ENCODE peak calls at places on chromosome 9, in eight cellular contexts. One of them, this sample, is unnamed.
A peak's percentile ranks its signal among the peaks of the same experiment; 100 is the strongest.

GRCh38 chr9:120107138-120107537 is 472.8 kb downstream of the CDK5RAP2 start:
- DNase-seq in fibroblast of pulmonary artery: no peak
- DNase-seq in dorsolateral prefrontal cortex: no peak
- DNase-seq in cardiac muscle cell: peak; percentile 19
- DNase-seq in HCT116: no peak
- DNase-seq in AG04449: no peak
- DNase-seq in fibroblast of the aortic adventitia: no peak
- DNase-seq in Peyer's patch: no peak
- DNase-seq in this sample: no peak

GRCh38 chr9:121674952-121675351 is 23.5 kb downstream of the DAB2IP start:
- DNase-seq in cardiac muscle cell: no peak
- DNase-seq in HCT116: no peak
- DNase-seq in fibroblast of the aortic adventitia: no peak
- DNase-seq in Peyer's patch: no peak
- DNase-seq in fibroblast of pulmonary artery: no peak
- DNase-seq in AG04449: no peak
- DNase-seq in dorsolateral prefrontal cortex: no peak
- DNase-seq in this sample: no peak

GRCh38 chr9:5355817-5356216 is 16.1 kb upstream of the RLN1 start:
- DNase-seq in HCT116: no peak
- DNase-seq in fibroblast of the aortic adventitia: peak; percentile 2
- DNase-seq in dorsolateral prefrontal cortex: no peak
- DNase-seq in cardiac muscle cell: no peak
- DNase-seq in AG04449: no peak
- DNase-seq in fibroblast of pulmonary artery: no peak
- DNase-seq in Peyer's patch: no peak
- DNase-seq in this sample: no peak

GRCh38 chr9:74496819-74497749 is at the start of gene RORB:
- DNase-seq in HCT116: no peak
- DNase-seq in Peyer's patch: peak; percentile 55
- DNase-seq in fibroblast of pulmonary artery: peak; percentile 38
- DNase-seq in fibroblast of the aortic adventitia: peak; percentile 23
- DNase-seq in AG04449: no peak
- DNase-seq in cardiac muscle cell: peak; percentile 86
- DNase-seq in dorsolateral prefrontal cortex: peak; percentile 90
- DNase-seq in this sample: no peak

GRCh38 chr9:105877719-105878118 is 183.4 kb downstream of the TMEM38B start:
- DNase-seq in cardiac muscle cell: no peak
- DNase-seq in fibroblast of the aortic adventitia: no peak
- DNase-seq in HCT116: no peak
- DNase-seq in dorsolateral prefrontal cortex: no peak
- DNase-seq in fibroblast of pulmonary artery: no peak
- DNase-seq in AG04449: no peak
- DNase-seq in Peyer's patch: no peak
- DNase-seq in this sample: no peak

GRCh38 chr9:1233568-1233967 is 183.4 kb downstream of the DMRT2 start:
- DNase-seq in HCT116: no peak
- DNase-seq in Peyer's patch: no peak
- DNase-seq in fibroblast of the aortic adventitia: peak; percentile 31
- DNase-seq in AG04449: no peak
- DNase-seq in cardiac muscle cell: no peak
- DNase-seq in fibroblast of pulmonary artery: peak; percentile 38
- DNase-seq in dorsolateral prefrontal cortex: no peak
- DNase-seq in this sample: no peak

GRCh38 chr9:116572095-116572748 is 114.9 kb upstream of the TRIM32 start:
- DNase-seq in dorsolateral prefrontal cortex: peak; percentile 81
- DNase-seq in AG04449: no peak
- DNase-seq in cardiac muscle cell: peak; percentile 94
- DNase-seq in fibroblast of pulmonary artery: peak; percentile 95
- DNase-seq in HCT116: peak; percentile 33
- DNase-seq in Peyer's patch: peak; percentile 84
- DNase-seq in fibroblast of the aortic adventitia: peak; percentile 91
- DNase-seq in this sample: peak; percentile 60

GRCh38 chr9:108213516-108213915 is 642.3 kb downstream of the ACTL7B start:
- DNase-seq in HCT116: no peak
- DNase-seq in dorsolateral prefrontal cortex: no peak
- DNase-seq in Peyer's patch: no peak
- DNase-seq in AG04449: no peak
- DNase-seq in cardiac muscle cell: no peak
- DNase-seq in fibroblast of the aortic adventitia: no peak
- DNase-seq in fibroblast of pulmonary artery: no peak
- DNase-seq in this sample: no peak

GRCh38 chr9:108416321-108416720 is 439.5 kb downstream of the ACTL7B start:
- DNase-seq in HCT116: peak; percentile 15
- DNase-seq in AG04449: no peak
- DNase-seq in fibroblast of the aortic adventitia: peak; percentile 40
- DNase-seq in cardiac muscle cell: no peak
- DNase-seq in fibroblast of pulmonary artery: peak; percentile 7
- DNase-seq in Peyer's patch: no peak
- DNase-seq in dorsolateral prefrontal cortex: no peak
- DNase-seq in this sample: no peak

GRCh38 chr9:79432485-79432884 is 139.3 kb upstream of the TLE4 start:
- DNase-seq in cardiac muscle cell: no peak
- DNase-seq in fibroblast of the aortic adventitia: no peak
- DNase-seq in fibroblast of pulmonary artery: no peak
- DNase-seq in AG04449: no peak
- DNase-seq in dorsolateral prefrontal cortex: no peak
- DNase-seq in HCT116: no peak
- DNase-seq in Peyer's patch: no peak
- DNase-seq in this sample: no peak

GRCh38 chr9:83986765-83987401 is 6.3 kb downstream of the RMI1 start:
- DNase-seq in fibroblast of the aortic adventitia: no peak
- DNase-seq in fibroblast of pulmonary artery: no peak
- DNase-seq in HCT116: peak; percentile 42
- DNase-seq in cardiac muscle cell: no peak
- DNase-seq in dorsolateral prefrontal cortex: no peak
- DNase-seq in AG04449: no peak
- DNase-seq in Peyer's patch: peak; percentile 66
- DNase-seq in this sample: no peak

GRCh38 chr9:12740845-12741244 is 34.0 kb upstream of the LURAP1L start:
- DNase-seq in cardiac muscle cell: no peak
- DNase-seq in HCT116: no peak
- DNase-seq in dorsolateral prefrontal cortex: no peak
- DNase-seq in AG04449: no peak
- DNase-seq in Peyer's patch: no peak
- DNase-seq in fibroblast of pulmonary artery: no peak
- DNase-seq in fibroblast of the aortic adventitia: no peak
- DNase-seq in this sample: no peak

GRCh38 chr9:86918556-86918955 is 28.8 kb downstream of the GAS1 start:
- DNase-seq in dorsolateral prefrontal cortex: no peak
- DNase-seq in cardiac muscle cell: no peak
- DNase-seq in fibroblast of the aortic adventitia: no peak
- DNase-seq in AG04449: no peak
- DNase-seq in HCT116: no peak
- DNase-seq in Peyer's patch: no peak
- DNase-seq in fibroblast of pulmonary artery: no peak
- DNase-seq in this sample: no peak

GRCh38 chr9:26142201-26142600 is 464.0 kb upstream of the TUSC1 start:
- DNase-seq in AG04449: no peak
- DNase-seq in Peyer's patch: no peak
- DNase-seq in cardiac muscle cell: no peak
- DNase-seq in fibroblast of pulmonary artery: peak; percentile 8
- DNase-seq in HCT116: no peak
- DNase-seq in fibroblast of the aortic adventitia: no peak
- DNase-seq in dorsolateral prefrontal cortex: no peak
- DNase-seq in this sample: no peak

GRCh38 chr9:126439402-126439765 is 112.8 kb downstream of the MVB12B start:
- DNase-seq in dorsolateral prefrontal cortex: no peak
- DNase-seq in HCT116: no peak
- DNase-seq in AG04449: peak; percentile 59
- DNase-seq in Peyer's patch: no peak
- DNase-seq in cardiac muscle cell: no peak
- DNase-seq in fibroblast of the aortic adventitia: peak; percentile 36
- DNase-seq in fibroblast of pulmonary artery: peak; percentile 31
- DNase-seq in this sample: no peak

GRCh38 chr9:80792721-80793120 is 896.6 kb downstream of the TLE1 start:
- DNase-seq in AG04449: no peak
- DNase-seq in fibroblast of pulmonary artery: no peak
- DNase-seq in cardiac muscle cell: no peak
- DNase-seq in Peyer's patch: no peak
- DNase-seq in HCT116: no peak
- DNase-seq in fibroblast of the aortic adventitia: no peak
- DNase-seq in dorsolateral prefrontal cortex: no peak
- DNase-seq in this sample: no peak

GRCh38 chr9:34869390-34869789 is 88.7 kb upstream of the PHF24 start:
- DNase-seq in HCT116: peak; percentile 7
- DNase-seq in Peyer's patch: no peak
- DNase-seq in fibroblast of pulmonary artery: peak; percentile 60
- DNase-seq in AG04449: no peak
- DNase-seq in dorsolateral prefrontal cortex: no peak
- DNase-seq in fibroblast of the aortic adventitia: peak; percentile 40
- DNase-seq in cardiac muscle cell: peak; percentile 26
- DNase-seq in this sample: no peak

GRCh38 chr9:23733495-23734078 is 92.5 kb downstream of the ELAVL2 start:
- DNase-seq in Peyer's patch: no peak
- DNase-seq in dorsolateral prefrontal cortex: no peak
- DNase-seq in fibroblast of the aortic adventitia: no peak
- DNase-seq in AG04449: no peak
- DNase-seq in HCT116: no peak
- DNase-seq in fibroblast of pulmonary artery: no peak
- DNase-seq in cardiac muscle cell: no peak
- DNase-seq in this sample: no peak

GRCh38 chr9:126844085-126844484 is 16.4 kb upstream of the ZBTB34 start:
- DNase-seq in dorsolateral prefrontal cortex: no peak
- DNase-seq in AG04449: peak; percentile 24
- DNase-seq in Peyer's patch: no peak
- DNase-seq in fibroblast of pulmonary artery: peak; percentile 56
- DNase-seq in fibroblast of the aortic adventitia: peak; percentile 60
- DNase-seq in cardiac muscle cell: no peak
- DNase-seq in HCT116: no peak
- DNase-seq in this sample: peak; percentile 79

GRCh38 chr9:36746415-36746814 is 173.7 kb downstream of the MELK start:
- DNase-seq in HCT116: no peak
- DNase-seq in cardiac muscle cell: no peak
- DNase-seq in fibroblast of the aortic adventitia: no peak
- DNase-seq in Peyer's patch: no peak
- DNase-seq in dorsolateral prefrontal cortex: no peak
- DNase-seq in AG04449: no peak
- DNase-seq in fibroblast of pulmonary artery: no peak
- DNase-seq in this sample: no peak

GRCh38 chr9:91946196-91946595 is 3.8 kb downstream of the ROR2 start:
- DNase-seq in HCT116: no peak
- DNase-seq in fibroblast of pulmonary artery: no peak
- DNase-seq in dorsolateral prefrontal cortex: no peak
- DNase-seq in Peyer's patch: no peak
- DNase-seq in fibroblast of the aortic adventitia: no peak
- DNase-seq in cardiac muscle cell: no peak
- DNase-seq in AG04449: no peak
- DNase-seq in this sample: no peak
- H3K4me3 ChIP-seq in HCT116: no peak overlapping the region
- H3K4me3 ChIP-seq in fibroblast of pulmonary artery: peak overlapping the region; percentile 7
- H3K4me3 ChIP-seq in dorsolateral prefrontal cortex: no peak overlapping the region
- H3K4me3 ChIP-seq in Peyer's patch: no peak overlapping the region
- H3K4me3 ChIP-seq in fibroblast of the aortic adventitia: no peak overlapping the region
- H3K4me3 ChIP-seq in cardiac muscle cell: no peak overlapping the region
- H3K4me3 ChIP-seq in AG04449: no peak overlapping the region
- H3K4me3 ChIP-seq in this sample: no peak overlapping the region

GRCh38 chr9:72364679-72365524 is at the start of gene ZFAND5:
- DNase-seq in HCT116: peak; percentile 90
- DNase-seq in dorsolateral prefrontal cortex: peak; percentile 97
- DNase-seq in cardiac muscle cell: peak; percentile 98
- DNase-seq in fibroblast of the aortic adventitia: peak; percentile 98
- DNase-seq in fibroblast of pulmonary artery: peak; percentile 99
- DNase-seq in Peyer's patch: peak; percentile 99
- DNase-seq in AG04449: peak; percentile 89
- DNase-seq in this sample: peak; percentile 83
- TF ChIP-seq CTCF in HCT116: no peak
- TF ChIP-seq CTCF in dorsolateral prefrontal cortex: no peak
- TF ChIP-seq CTCF in cardiac muscle cell: peak; percentile 16
- TF ChIP-seq CTCF in fibroblast of the aortic adventitia: no peak
- TF ChIP-seq CTCF in fibroblast of pulmonary artery: no peak
- TF ChIP-seq CTCF in Peyer's patch: peak; percentile 11
- TF ChIP-seq CTCF in AG04449: no peak
- TF ChIP-seq CTCF in this sample: no peak

DNA sequence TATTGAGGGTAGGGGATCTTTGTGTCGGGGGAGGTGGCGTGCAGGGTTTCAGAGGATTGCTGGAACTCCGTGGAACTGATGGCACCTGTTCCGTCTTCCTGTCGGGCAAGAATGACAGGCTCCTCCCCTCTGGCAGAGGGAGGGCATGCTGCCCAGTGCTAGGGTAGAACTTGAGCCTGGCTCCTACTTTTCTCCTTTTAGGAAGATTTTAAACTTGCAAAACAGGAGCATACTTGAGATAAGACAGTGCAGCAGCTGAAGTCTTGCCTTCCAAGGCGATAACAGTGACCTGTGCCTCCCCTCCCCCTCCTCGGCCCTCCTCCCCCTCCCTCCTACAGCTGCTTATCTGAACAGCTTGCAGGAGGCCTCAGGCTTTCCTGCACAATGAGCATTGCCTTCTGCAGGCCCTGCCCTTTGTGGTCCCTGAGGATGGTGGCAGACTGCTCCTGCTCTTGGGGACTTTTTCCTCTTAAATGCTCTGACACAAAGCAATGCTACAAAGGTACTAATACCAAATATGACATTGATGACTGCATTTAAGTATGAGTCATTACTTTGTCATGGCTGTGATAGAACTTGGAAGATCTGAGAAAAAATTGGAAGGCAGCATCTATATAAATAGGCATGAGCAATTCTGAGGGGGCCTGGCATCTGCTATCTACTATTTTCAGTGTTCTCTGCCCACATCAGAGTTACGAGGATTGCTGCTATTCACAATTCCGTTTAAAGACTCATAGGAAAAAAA is 1.9 kb downstream of the GADD45G start:
- DNase-seq in fibroblast of the aortic adventitia: peak; percentile 33
- DNase-seq in AG04449: no peak
- DNase-seq in cardiac muscle cell: peak; percentile 74
- DNase-seq in fibroblast of pulmonary artery: peak; percentile 26
- DNase-seq in dorsolateral prefrontal cortex: peak; percentile 46
- DNase-seq in HCT116: no peak
- DNase-seq in Peyer's patch: peak; percentile 77
- DNase-seq in this sample: no peak
- H3K4me3 ChIP-seq in fibroblast of the aortic adventitia: no peak overlapping the region
- H3K4me3 ChIP-seq in AG04449: no peak overlapping the region
- H3K4me3 ChIP-seq in cardiac muscle cell: peak overlapping the region; percentile 93
- H3K4me3 ChIP-seq in fibroblast of pulmonary artery: no peak overlapping the region
- H3K4me3 ChIP-seq in dorsolateral prefrontal cortex: peak overlapping the region; percentile 82
- H3K4me3 ChIP-seq in HCT116: peak overlapping the region; percentile 40
- H3K4me3 ChIP-seq in Peyer's patch: peak overlapping the region; percentile 78
- H3K4me3 ChIP-seq in this sample: no peak overlapping the region

DNA sequence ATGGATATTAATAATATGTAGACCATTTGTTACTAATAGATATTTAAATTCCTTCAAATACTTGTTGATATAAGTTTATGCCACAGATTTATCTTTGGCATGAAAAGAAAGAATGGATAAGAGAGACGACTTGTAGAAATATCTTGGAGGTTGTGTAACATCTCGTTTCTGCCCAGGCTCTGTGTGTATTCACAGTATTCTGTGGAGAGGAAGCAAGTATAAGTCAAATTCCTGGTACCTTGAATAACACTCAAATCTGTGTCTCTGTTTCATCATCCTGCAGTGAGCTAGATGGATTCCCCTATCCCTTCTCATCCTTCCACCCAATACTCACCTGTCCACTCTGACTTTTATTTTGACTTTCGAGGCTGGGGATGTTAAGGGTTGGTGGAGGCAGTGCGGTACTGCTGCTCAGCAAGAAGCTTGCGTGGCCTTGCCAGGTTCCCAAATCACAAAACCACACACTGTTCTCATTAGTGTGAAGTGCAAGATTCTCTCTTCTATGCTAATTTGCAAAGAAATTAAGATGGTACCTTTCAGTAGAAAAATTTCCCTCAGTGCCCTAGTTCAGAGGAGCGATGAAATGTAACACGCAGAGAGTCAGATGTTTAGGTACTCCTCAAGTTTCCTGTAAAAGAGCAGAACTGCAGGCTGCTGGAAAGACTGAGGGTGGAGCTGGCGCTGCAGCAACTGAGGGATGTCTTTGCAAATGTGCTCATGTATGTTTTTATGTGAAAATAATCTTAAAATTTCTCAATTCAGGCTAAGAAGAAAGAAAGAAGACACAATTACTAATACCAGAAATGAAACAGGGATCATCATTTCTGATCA is 42.6 kb upstream of the ANKRD18A start:
- DNase-seq in dorsolateral prefrontal cortex: no peak
- DNase-seq in fibroblast of the aortic adventitia: peak; percentile 45
- DNase-seq in cardiac muscle cell: no peak
- DNase-seq in HCT116: no peak
- DNase-seq in fibroblast of pulmonary artery: peak; percentile 72
- DNase-seq in AG04449: no peak
- DNase-seq in Peyer's patch: no peak
- DNase-seq in this sample: no peak
- TF ChIP-seq CTCF in dorsolateral prefrontal cortex: peak; percentile 83
- TF ChIP-seq CTCF in fibroblast of the aortic adventitia: peak; percentile 41
- TF ChIP-seq CTCF in cardiac muscle cell: peak; percentile 48
- TF ChIP-seq CTCF in HCT116: peak; percentile 49
- TF ChIP-seq CTCF in fibroblast of pulmonary artery: peak; percentile 64
- TF ChIP-seq CTCF in AG04449: peak; percentile 29
- TF ChIP-seq CTCF in Peyer's patch: no peak
- TF ChIP-seq CTCF in this sample: peak; percentile 12